ENCODE peak calls at places on chromosome 2, in ten cellular contexts. W, E, J, X, R, M, H, D, K and A are unnamed samples. For H3K4me1, the result is how much of the 10 kb centered on the place peaks cover.

GRCh38 chr2:40740419-40740818 is 288.5 kb upstream of the SLC8A1 start:
- DNase-seq in M (no peak), W (no peak), J (peak), H (no peak), E (no peak), R (no peak), D (no peak), X (no peak), K (no peak), A (no peak)

GRCh38 chr2:229870903-229871650 is 50.7 kb downstream of the TRIP12 start:
- DNase-seq in J (no peak), D (no peak), E (no peak), K (no peak), X (no peak), W (no peak), H (no peak), M (no peak), R (no peak), A (no peak)

GRCh38 chr2:150978053-150978452 is 283.6 kb downstream of the RBM43 start:
- DNase-seq in K (peak), W (no peak), M (no peak), D (no peak), J (no peak), H (no peak), E (no peak), R (no peak), X (no peak), A (no peak)

GRCh38 chr2:44930274-44930826 is 11.2 kb upstream of the SIX3 start:
- DNase-seq in M (no peak), R (no peak), W (no peak), J (no peak), H (no peak), X (no peak), K (peak), E (no peak), D (peak), A (no peak)

GRCh38 chr2:23436346-23437099 is 51.5 kb downstream of the KLHL29 start:
- DNase-seq in M (no peak), E (no peak), H (no peak), D (peak), X (no peak), W (no peak), R (no peak), J (peak), K (no peak), A (no peak)

GRCh38 chr2:150450765-150451164 is 36.7 kb downstream of the RND3 start:
- DNase-seq in X (no peak), E (no peak), K (no peak), R (no peak), H (no peak), W (no peak), M (no peak), J (no peak), D (no peak), A (no peak)

GRCh38 chr2:124147552-124147951 is 122.5 kb downstream of the CNTNAP5 start:
- DNase-seq in W (no peak), H (no peak), M (no peak), J (no peak), R (no peak), K (peak), E (no peak), X (no peak), D (no peak), A (no peak)

GRCh38 chr2:73175663-73176204 is 26.6 kb upstream of the NOTO start:
- DNase-seq in E (peak), R (no peak), X (peak), J (peak), M (no peak), H (peak), W (no peak), D (peak), K (peak), A (peak)

GRCh38 chr2:2765839-2766495 is 434.9 kb upstream of the MYT1L start:
- DNase-seq in D (no peak), H (no peak), E (no peak), R (no peak), J (no peak), M (no peak), W (no peak), X (no peak), K (no peak), A (no peak)

GRCh38 chr2:134385195-134385594 is 131.3 kb downstream of the MGAT5 start:
- DNase-seq in W (no peak), X (no peak), H (no peak), J (no peak), E (no peak), R (no peak), D (no peak), K (no peak), M (no peak), A (no peak)

GRCh38 chr2:42185200-42185921 is 16.2 kb downstream of the EML4 start:
- DNase-seq in J (no peak), E (no peak), R (no peak), D (no peak), W (no peak), H (no peak), M (no peak), X (no peak), K (no peak), A (no peak)

GRCh38 chr2:48218169-48218568 is 311.8 kb upstream of the STON1 start:
- DNase-seq in K (no peak), M (no peak), W (no peak), D (no peak), R (no peak), J (no peak), E (no peak), X (no peak), H (no peak), A (no peak)

GRCh38 chr2:149808556-149808955 is 221.0 kb upstream of the MMADHC start:
- DNase-seq in R (no peak), X (no peak), M (no peak), K (no peak), J (no peak), W (no peak), H (no peak), E (no peak), D (no peak), A (no peak)

GRCh38 chr2:231182500-231182899 is 15.9 kb upstream of the ARMC9 start:
- DNase-seq in E (no peak), D (no peak), K (no peak), H (no peak), X (no peak), W (peak), R (no peak), M (no peak), J (peak), A (no peak)

GRCh38 chr2:66541646-66542045 is 106.7 kb downstream of the MEIS1 start:
- DNase-seq in R (no peak), J (no peak), X (no peak), M (no peak), D (no peak), E (no peak), W (no peak), H (no peak), K (peak), A (no peak)

GRCh38 chr2:220682616-220683015 is 889.5 kb downstream of the EPHA4 start:
- DNase-seq in J (no peak), E (no peak), H (no peak), W (no peak), M (no peak), D (no peak), R (no peak), X (no peak), K (no peak), A (no peak)
- H3K27ac ChIP-seq in J (no peak), E (no peak), H (no peak), W (no peak), M (no peak), D (no peak), R (no peak), X (no peak), K (no peak), A (no peak)

GRCh38 chr2:11749646-11750349 is 3.4 kb downstream of the LPIN1 start:
- DNase-seq in W (no peak), M (no peak), J (no peak), R (peak), H (no peak), E (no peak), K (no peak), D (no peak), X (no peak), A (no peak)

GRCh38 chr2:11746376-11746806 is at the start of gene LPIN1:
- DNase-seq in E (peak), M (peak), K (peak), W (peak), R (no peak), J (peak), D (peak), X (peak), H (peak), A (peak)

GRCh38 chr2:11746807-11747459 is 501 bp downstream of the LPIN1 start:
- DNase-seq in D (peak), E (no peak), K (peak), X (peak), H (no peak), R (no peak), W (no peak), J (no peak), M (no peak), A (no peak)

GRCh38 chr2:11748861-11749645 is 2.6 kb downstream of the LPIN1 start:
- DNase-seq in H (no peak), R (no peak), E (no peak), X (no peak), W (no peak), M (no peak), D (no peak), K (no peak), J (no peak), A (no peak)

GRCh38 chr2:11748018-11748860 is 1.8 kb downstream of the LPIN1 start:
- DNase-seq in R (no peak), E (no peak), W (no peak), D (no peak), H (no peak), X (no peak), J (no peak), M (no peak), K (no peak), A (no peak)
- H3K4me1 ChIP-seq in R (half or more), E (half or more), W (under half), D (under half), H (half or more), X (under half), J (under half), M (half or more), K (under half), A (under half)

GRCh38 chr2:9153589-9153988 is 53.0 kb upstream of the ASAP2 start:
- DNase-seq in J (no peak), K (no peak), H (no peak), R (no peak), X (no peak), D (no peak), E (no peak), W (no peak), M (no peak), A (no peak)
- H3K27ac ChIP-seq in J (no peak), K (no peak), H (no peak), R (no peak), X (no peak), D (no peak), E (no peak), W (no peak), M (no peak), A (no peak)

GRCh38 chr2:11375689-11376027 is 31.2 kb upstream of the ROCK2 start:
- DNase-seq in W (no peak), D (no peak), J (no peak), H (no peak), R (no peak), E (no peak), M (no peak), K (no peak), X (no peak), A (no peak)

GRCh38 chr2:11377915-11378649 is 33.6 kb upstream of the ROCK2 start:
- DNase-seq in J (no peak), H (peak), M (no peak), K (no peak), W (no peak), D (no peak), R (peak), E (no peak), X (no peak), A (no peak)

GRCh38 chr2:11373096-11373495 is 28.7 kb upstream of the ROCK2 start:
- DNase-seq in W (no peak), D (no peak), E (no peak), X (no peak), J (no peak), R (no peak), M (no peak), K (no peak), H (no peak), A (no peak)

GRCh38 chr2:11375025-11375688 is 30.7 kb upstream of the ROCK2 start:
- DNase-seq in J (no peak), E (no peak), K (no peak), R (no peak), D (no peak), W (no peak), M (no peak), X (no peak), H (no peak), A (no peak)

DNA sequence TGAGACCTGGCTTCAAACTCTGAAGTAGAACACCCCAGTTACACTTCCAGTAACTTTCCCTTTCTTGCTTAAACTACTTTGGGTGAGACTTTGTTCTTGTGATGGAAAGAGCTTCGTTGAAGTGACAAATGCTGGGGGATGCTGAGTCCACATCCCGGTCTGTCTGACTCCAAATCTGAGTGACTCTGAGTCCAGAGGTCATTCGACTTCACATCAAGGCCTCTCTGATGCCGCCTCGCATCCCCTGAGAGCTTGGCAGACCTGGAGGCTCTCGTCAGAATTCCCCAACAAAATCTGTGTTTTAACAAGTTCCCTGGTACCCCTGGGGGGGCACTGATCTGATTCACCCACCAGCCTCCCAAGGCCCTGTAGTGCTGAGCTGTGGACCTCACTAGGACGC is 31.6 kb upstream of the ROCK2 start:
- DNase-seq in E (no peak), R (no peak), H (no peak), W (no peak), K (no peak), M (no peak), D (no peak), J (no peak), X (no peak), A (no peak)
- H3K4me1 ChIP-seq in E (half or more), R (under half), H (under half), W (under half), K (under half), M (under half), D (under half), J (under half), X (under half), A (under half)

GRCh38 chr2:127187831-127188230 is 32.3 kb downstream of the CYP27C1 start:
- DNase-seq in M (no peak), D (no peak), K (no peak), E (no peak), H (no peak), W (no peak), X (no peak), R (no peak), J (no peak), A (no peak)

GRCh38 chr2:127185720-127186119 is 34.4 kb downstream of the CYP27C1 start:
- DNase-seq in M (no peak), K (no peak), E (no peak), X (no peak), R (no peak), D (no peak), J (no peak), H (no peak), W (no peak), A (no peak)

GRCh38 chr2:127188797-127189196 is 31.3 kb downstream of the CYP27C1 start:
- DNase-seq in D (no peak), R (no peak), X (no peak), K (no peak), H (no peak), E (no peak), J (no peak), M (no peak), W (no peak), A (no peak)

GRCh38 chr2:127185093-127185492 is 35.0 kb downstream of the CYP27C1 start:
- DNase-seq in H (no peak), W (no peak), M (no peak), J (no peak), D (no peak), R (no peak), X (no peak), E (no peak), K (no peak), A (no peak)

DNA sequence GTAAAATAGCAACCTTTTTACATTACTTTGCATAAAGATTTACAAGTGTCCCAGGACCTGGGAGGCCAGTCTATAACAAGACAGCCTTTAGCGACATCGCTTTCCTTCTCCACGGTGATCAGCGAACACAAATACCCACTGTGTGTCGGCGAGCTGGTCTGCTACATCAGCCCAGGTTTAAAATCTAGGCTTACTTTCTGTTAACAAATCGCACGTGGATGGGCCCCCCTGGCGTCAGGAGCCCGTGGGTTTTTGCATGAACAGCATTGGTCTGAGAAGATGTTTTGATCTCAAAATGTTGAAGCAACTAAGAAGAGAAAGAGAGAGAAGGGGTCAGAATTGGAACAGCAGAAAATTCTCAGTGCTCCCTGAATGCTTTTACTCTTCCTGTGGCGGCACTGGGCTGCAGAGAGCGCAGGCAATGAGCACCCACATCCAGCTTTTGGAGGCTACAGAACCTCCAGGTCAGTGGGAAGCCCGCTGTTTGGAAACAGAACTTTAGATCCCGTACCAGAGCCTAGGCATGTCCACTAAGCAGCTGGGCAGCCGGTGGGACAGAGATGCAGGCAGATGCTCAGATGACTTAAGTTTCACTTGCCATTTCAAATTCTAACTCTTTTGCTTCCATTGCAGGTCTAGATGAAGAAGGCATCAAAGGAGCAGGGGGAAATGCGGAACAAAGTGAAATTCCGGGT is 32.9 kb downstream of the CYP27C1 start:
- DNase-seq in X (no peak), W (no peak), R (no peak), E (no peak), M (no peak), K (no peak), H (no peak), D (no peak), J (no peak), A (no peak)
- H3K27ac ChIP-seq in X (no peak), W (no peak), R (no peak), E (no peak), M (no peak), K (no peak), H (no peak), D (no peak), J (no peak), A (no peak)

GRCh38 chr2:109467701-109468100 is 146.1 kb downstream of the SEPTIN10 start:
- DNase-seq in R (no peak), X (no peak), K (no peak), W (no peak), D (no peak), M (no peak), H (no peak), J (no peak), E (peak), A (peak)
- H3K4me1 ChIP-seq in R (under half), X (under half), K (under half), W (under half), D (under half), M (under half), H (under half), J (under half), E (under half), A (under half)

DNA sequence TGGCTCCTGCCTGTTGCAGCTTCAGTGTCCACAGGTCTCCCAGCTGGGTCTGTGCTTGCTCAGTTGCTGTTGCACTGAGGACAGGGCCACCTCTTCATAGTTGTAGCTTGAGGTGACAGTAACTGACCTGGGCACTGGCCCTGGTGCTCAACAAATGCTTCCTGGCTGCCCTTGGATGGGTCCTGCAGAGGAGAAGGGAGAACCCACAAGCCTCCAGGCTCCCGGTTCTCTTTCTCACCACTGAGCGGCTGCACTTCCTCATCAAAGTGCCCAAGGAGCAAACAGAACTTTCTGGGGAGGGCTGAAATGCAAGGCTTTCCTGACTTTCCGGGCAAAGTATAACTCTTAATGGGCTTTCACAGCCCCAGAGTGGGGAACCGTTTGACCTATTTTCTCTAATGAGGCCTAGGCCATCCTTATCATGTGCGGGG is 38.7 kb downstream of the LCT start:
- DNase-seq in M (no peak), K (no peak), H (no peak), X (no peak), R (no peak), D (no peak), E (no peak), J (no peak), W (no peak), A (no peak)
- H3K27ac ChIP-seq in M (no peak), K (no peak), H (no peak), X (no peak), R (no peak), D (no peak), E (no peak), J (no peak), W (no peak), A (no peak)

DNA sequence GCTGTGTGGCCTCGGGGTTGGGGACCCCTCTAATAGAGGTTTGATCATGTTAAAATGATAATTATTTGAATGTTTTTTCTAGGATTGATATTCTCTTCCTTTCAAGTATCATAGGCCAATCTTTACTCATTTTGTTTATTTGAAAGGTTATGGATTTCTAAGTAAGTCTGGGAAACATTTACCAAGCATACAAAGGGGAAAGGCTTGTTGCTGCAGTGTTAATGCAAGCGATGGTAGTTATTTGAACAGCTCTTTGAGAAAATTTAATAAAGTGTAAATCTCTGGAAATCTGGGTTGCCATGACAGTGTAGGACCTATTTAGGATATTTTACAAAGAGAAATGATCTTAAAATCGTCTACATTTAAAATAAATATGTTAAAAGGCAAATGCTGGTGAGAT is 56.1 kb downstream of the SPTBN1 start:
- DNase-seq in X (no peak), M (no peak), J (no peak), W (no peak), K (no peak), D (no peak), E (no peak), R (no peak), H (no peak), A (no peak)
- H3K4me1 ChIP-seq in X (half or more), M (under half), J (under half), W (under half), K (under half), D (under half), E (half or more), R (under half), H (half or more), A (under half)

GRCh38 chr2:17590342-17590911 is 49.9 kb downstream of the VSNL1 start:
- DNase-seq in M (no peak), K (no peak), R (no peak), E (no peak), W (no peak), X (no peak), H (no peak), D (no peak), J (no peak), A (no peak)

GRCh38 chr2:17593445-17593840 is 52.9 kb downstream of the VSNL1 start:
- DNase-seq in J (no peak), W (no peak), D (no peak), H (no peak), X (no peak), E (no peak), M (no peak), K (no peak), R (no peak), A (no peak)

GRCh38 chr2:17593841-17594482 is 53.5 kb downstream of the VSNL1 start:
- DNase-seq in W (no peak), M (no peak), J (no peak), E (no peak), H (no peak), K (no peak), D (no peak), X (no peak), R (no peak), A (no peak)

GRCh38 chr2:17592731-17593409 is 52.4 kb downstream of the VSNL1 start:
- DNase-seq in X (no peak), E (no peak), W (no peak), H (no peak), D (no peak), R (no peak), M (no peak), K (no peak), J (no peak), A (no peak)

GRCh38 chr2:17591846-17592245 is 51.4 kb downstream of the VSNL1 start:
- DNase-seq in X (no peak), W (no peak), D (no peak), E (no peak), H (no peak), J (no peak), R (no peak), M (no peak), K (no peak), A (no peak)
- H3K27ac ChIP-seq in X (no peak), W (no peak), D (no peak), E (no peak), H (no peak), J (no peak), R (no peak), M (no peak), K (no peak), A (peak)